ENCODE peak calls at places on chromosomes 16 and 17, in eight cellular contexts. One of them, this sample, is unnamed.

GRCh38 chr17:16215965-16216316 is 607 bp upstream of the NCOR1 start:
- DNase-seq in breast epithelium: no peak
- DNase-seq in spleen: no peak
- DNase-seq in heart left ventricle: no peak
- DNase-seq in ovary: no peak
- DNase-seq in A549: no peak
- DNase-seq in sigmoid colon: no peak
- DNase-seq in H1: no peak
- DNase-seq in this sample: no peak

GRCh38 chr17:27226611-27227234 is 67.2 kb upstream of the WSB1 start:
- DNase-seq in breast epithelium: no peak
- DNase-seq in spleen: no peak
- DNase-seq in heart left ventricle: no peak
- DNase-seq in ovary: no peak
- DNase-seq in A549: peak
- DNase-seq in sigmoid colon: no peak
- DNase-seq in H1: no peak
- DNase-seq in this sample: no peak

GRCh38 chr16:89114159-89114981 is 20.7 kb downstream of the ACSF3 start:
- DNase-seq in breast epithelium: no peak
- DNase-seq in spleen: peak
- DNase-seq in heart left ventricle: no peak
- DNase-seq in ovary: no peak
- DNase-seq in A549: no peak
- DNase-seq in sigmoid colon: no peak
- DNase-seq in H1: no peak
- DNase-seq in this sample: no peak

GRCh38 chr17:66522591-66523272 is 220.3 kb downstream of the PRKCA start:
- DNase-seq in breast epithelium: no peak
- DNase-seq in spleen: no peak
- DNase-seq in heart left ventricle: no peak
- DNase-seq in ovary: no peak
- DNase-seq in A549: no peak
- DNase-seq in sigmoid colon: no peak
- DNase-seq in H1: no peak
- DNase-seq in this sample: no peak

GRCh38 chr17:688100-688989 is 26.3 kb downstream of the VPS53 start:
- DNase-seq in breast epithelium: no peak
- DNase-seq in spleen: no peak
- DNase-seq in heart left ventricle: no peak
- DNase-seq in ovary: no peak
- DNase-seq in A549: peak
- DNase-seq in sigmoid colon: no peak
- DNase-seq in H1: no peak
- DNase-seq in this sample: no peak

GRCh38 chr17:58120195-58120822 is 27.9 kb upstream of the OR4D1 start:
- DNase-seq in breast epithelium: no peak
- DNase-seq in spleen: no peak
- DNase-seq in heart left ventricle: peak
- DNase-seq in ovary: peak
- DNase-seq in A549: peak
- DNase-seq in sigmoid colon: no peak
- DNase-seq in H1: no peak
- DNase-seq in this sample: peak

GRCh38 chr16:12096162-12096781 is 119.7 kb downstream of the SNX29 start:
- DNase-seq in breast epithelium: peak
- DNase-seq in spleen: peak
- DNase-seq in heart left ventricle: no peak
- DNase-seq in ovary: peak
- DNase-seq in A549: no peak
- DNase-seq in sigmoid colon: no peak
- DNase-seq in H1: no peak
- DNase-seq in this sample: no peak

GRCh38 chr17:7023576-7024401 is 939 bp downstream of the BCL6B start:
- DNase-seq in breast epithelium: peak
- DNase-seq in spleen: peak
- DNase-seq in heart left ventricle: peak
- DNase-seq in ovary: peak
- DNase-seq in A549: peak
- DNase-seq in sigmoid colon: peak
- DNase-seq in H1: peak
- DNase-seq in this sample: peak

GRCh38 chr16:1923299-1924034 is 5.3 kb upstream of the HS3ST6 start:
- DNase-seq in breast epithelium: no peak
- DNase-seq in spleen: no peak
- DNase-seq in heart left ventricle: no peak
- DNase-seq in ovary: no peak
- DNase-seq in A549: peak
- DNase-seq in sigmoid colon: no peak
- DNase-seq in H1: peak
- DNase-seq in this sample: peak

GRCh38 chr16:2156849-2157224 is 1.3 kb downstream of the TRAF7 start:
- DNase-seq in breast epithelium: no peak
- DNase-seq in spleen: no peak
- DNase-seq in heart left ventricle: no peak
- DNase-seq in ovary: no peak
- DNase-seq in A549: no peak
- DNase-seq in sigmoid colon: no peak
- DNase-seq in H1: no peak
- DNase-seq in this sample: no peak

GRCh38 chr17:64504769-64505319 is 1.2 kb downstream of the DDX5 start:
- DNase-seq in breast epithelium: no peak
- DNase-seq in spleen: no peak
- DNase-seq in heart left ventricle: no peak
- DNase-seq in ovary: peak
- DNase-seq in A549: peak
- DNase-seq in sigmoid colon: no peak
- DNase-seq in H1: no peak
- DNase-seq in this sample: no peak

GRCh38 chr16:65038125-65038524 is 83.7 kb downstream of the CDH11 start:
- DNase-seq in breast epithelium: no peak
- DNase-seq in spleen: no peak
- DNase-seq in heart left ventricle: no peak
- DNase-seq in ovary: no peak
- DNase-seq in A549: no peak
- DNase-seq in sigmoid colon: no peak
- DNase-seq in H1: no peak
- DNase-seq in this sample: no peak

GRCh38 chr17:78403822-78404221 is 25.4 kb downstream of the PGS1 start:
- DNase-seq in breast epithelium: no peak
- DNase-seq in spleen: no peak
- DNase-seq in heart left ventricle: no peak
- DNase-seq in ovary: no peak
- DNase-seq in A549: no peak
- DNase-seq in sigmoid colon: no peak
- DNase-seq in H1: no peak
- DNase-seq in this sample: no peak

GRCh38 chr17:80852476-80853015 is 139.1 kb upstream of the CHMP6 start:
- DNase-seq in breast epithelium: no peak
- DNase-seq in spleen: peak
- DNase-seq in heart left ventricle: no peak
- DNase-seq in ovary: no peak
- DNase-seq in A549: no peak
- DNase-seq in sigmoid colon: peak
- DNase-seq in H1: no peak
- DNase-seq in this sample: no peak
- H3K4me3 ChIP-seq in breast epithelium: no peak
- H3K4me3 ChIP-seq in spleen: no peak
- H3K4me3 ChIP-seq in heart left ventricle: no peak
- H3K4me3 ChIP-seq in ovary: no peak
- H3K4me3 ChIP-seq in A549: no peak
- H3K4me3 ChIP-seq in sigmoid colon: no peak
- H3K4me3 ChIP-seq in H1: no peak
- H3K4me3 ChIP-seq in this sample: no peak

DNA sequence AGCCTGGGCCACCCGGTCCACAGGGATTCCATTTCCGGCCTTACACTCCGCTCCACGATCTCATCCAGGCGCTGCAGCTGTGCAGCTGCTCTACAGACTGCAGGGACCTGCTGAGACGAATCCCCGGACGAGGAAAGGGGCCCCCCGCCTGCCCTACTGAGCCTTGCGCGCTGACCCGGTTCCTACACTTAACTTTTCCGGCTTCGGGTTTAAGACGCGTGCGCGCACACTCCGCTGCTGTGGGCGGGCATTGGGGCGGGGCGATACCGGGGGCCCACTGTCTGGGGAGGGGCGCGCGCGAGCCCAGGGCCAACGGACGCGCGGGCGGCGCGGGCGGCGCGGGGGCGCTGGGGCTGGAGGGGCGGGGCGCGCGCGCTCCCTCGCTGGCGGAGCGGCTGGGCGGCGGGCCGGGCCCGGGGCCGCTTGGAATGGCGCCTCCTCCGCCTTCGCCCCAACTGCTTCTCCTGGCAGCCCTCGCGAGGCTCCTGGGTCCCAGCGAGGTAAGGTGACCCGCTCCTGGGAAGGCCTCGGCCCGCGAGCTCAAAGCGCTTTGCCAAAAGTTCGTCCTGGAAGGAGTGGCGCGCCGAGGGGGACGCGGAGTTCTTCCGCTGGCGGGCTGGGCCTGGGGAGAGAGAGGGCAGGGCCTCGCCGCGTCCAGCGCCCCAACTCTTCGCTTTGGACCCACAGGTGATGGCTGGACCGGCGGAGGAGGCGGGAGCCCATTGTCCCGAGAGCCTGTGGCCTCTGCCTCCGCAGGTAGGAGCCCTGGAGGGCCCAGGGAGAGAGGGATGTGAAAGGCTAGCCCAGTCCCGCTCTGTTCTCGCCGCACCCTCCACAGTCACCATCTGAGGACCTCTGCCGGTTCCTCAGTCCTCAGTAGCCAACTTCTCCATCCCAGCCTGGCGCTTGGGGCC is at the start of gene TP53I13:
- DNase-seq in breast epithelium: peak
- DNase-seq in spleen: peak
- DNase-seq in heart left ventricle: peak
- DNase-seq in ovary: peak
- DNase-seq in A549: peak
- DNase-seq in sigmoid colon: peak
- DNase-seq in H1: no peak
- DNase-seq in this sample: peak
- TF ChIP-seq POLR2A in breast epithelium: peak
- TF ChIP-seq POLR2A in spleen: no peak
- TF ChIP-seq POLR2A in heart left ventricle: peak
- TF ChIP-seq POLR2A in ovary: peak
- TF ChIP-seq POLR2A in A549: peak
- TF ChIP-seq POLR2A in sigmoid colon: peak
- TF ChIP-seq POLR2A in H1: no peak
- TF ChIP-seq POLR2A in this sample: peak

DNA sequence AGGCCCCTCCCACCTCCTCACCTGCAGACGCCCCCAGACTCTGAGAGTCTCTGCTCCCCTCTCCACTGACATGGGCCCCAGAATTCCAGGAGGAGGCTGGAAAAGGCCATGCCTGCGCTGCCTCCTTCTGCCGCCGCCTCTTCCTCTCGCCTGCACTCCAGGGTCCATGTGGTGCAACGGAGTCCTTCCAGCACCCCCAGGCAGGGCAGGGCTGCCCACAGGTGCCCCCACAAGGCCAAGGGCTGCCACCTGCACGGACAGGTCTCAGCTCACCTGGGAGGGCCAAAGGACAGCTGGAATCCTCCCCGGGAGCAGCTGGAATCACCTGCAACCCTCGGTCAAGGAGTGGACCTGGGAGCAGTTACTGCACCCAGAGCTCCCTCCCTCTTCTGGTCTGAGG is 194.9 kb downstream of the RBFOX3 start:
- DNase-seq in breast epithelium: no peak
- DNase-seq in spleen: peak
- DNase-seq in heart left ventricle: no peak
- DNase-seq in ovary: no peak
- DNase-seq in A549: no peak
- DNase-seq in sigmoid colon: no peak
- DNase-seq in H1: no peak
- DNase-seq in this sample: no peak
- H3K4me3 ChIP-seq in breast epithelium: no peak
- H3K4me3 ChIP-seq in spleen: no peak
- H3K4me3 ChIP-seq in heart left ventricle: no peak
- H3K4me3 ChIP-seq in ovary: no peak
- H3K4me3 ChIP-seq in A549: no peak
- H3K4me3 ChIP-seq in sigmoid colon: no peak
- H3K4me3 ChIP-seq in H1: no peak
- H3K4me3 ChIP-seq in this sample: no peak

GRCh38 chr16:57624044-57624688 is 4.3 kb upstream of the ADGRG1 start:
- DNase-seq in breast epithelium: no peak
- DNase-seq in spleen: peak
- DNase-seq in heart left ventricle: no peak
- DNase-seq in ovary: no peak
- DNase-seq in A549: peak
- DNase-seq in sigmoid colon: no peak
- DNase-seq in H1: no peak
- DNase-seq in this sample: peak

GRCh38 chr16:57624806-57625500 is 3.5 kb upstream of the ADGRG1 start:
- DNase-seq in breast epithelium: no peak
- DNase-seq in spleen: peak
- DNase-seq in heart left ventricle: no peak
- DNase-seq in ovary: no peak
- DNase-seq in A549: no peak
- DNase-seq in sigmoid colon: no peak
- DNase-seq in H1: no peak
- DNase-seq in this sample: no peak

GRCh38 chr16:57622361-57623250 is 5.8 kb upstream of the ADGRG1 start:
- DNase-seq in breast epithelium: peak
- DNase-seq in spleen: peak
- DNase-seq in heart left ventricle: no peak
- DNase-seq in ovary: no peak
- DNase-seq in A549: peak
- DNase-seq in sigmoid colon: no peak
- DNase-seq in H1: no peak
- DNase-seq in this sample: peak

GRCh38 chr16:57621521-57622268 is 6.7 kb upstream of the ADGRG1 start:
- DNase-seq in breast epithelium: peak
- DNase-seq in spleen: peak
- DNase-seq in heart left ventricle: no peak
- DNase-seq in ovary: no peak
- DNase-seq in A549: no peak
- DNase-seq in sigmoid colon: peak
- DNase-seq in H1: no peak
- DNase-seq in this sample: peak

DNA sequence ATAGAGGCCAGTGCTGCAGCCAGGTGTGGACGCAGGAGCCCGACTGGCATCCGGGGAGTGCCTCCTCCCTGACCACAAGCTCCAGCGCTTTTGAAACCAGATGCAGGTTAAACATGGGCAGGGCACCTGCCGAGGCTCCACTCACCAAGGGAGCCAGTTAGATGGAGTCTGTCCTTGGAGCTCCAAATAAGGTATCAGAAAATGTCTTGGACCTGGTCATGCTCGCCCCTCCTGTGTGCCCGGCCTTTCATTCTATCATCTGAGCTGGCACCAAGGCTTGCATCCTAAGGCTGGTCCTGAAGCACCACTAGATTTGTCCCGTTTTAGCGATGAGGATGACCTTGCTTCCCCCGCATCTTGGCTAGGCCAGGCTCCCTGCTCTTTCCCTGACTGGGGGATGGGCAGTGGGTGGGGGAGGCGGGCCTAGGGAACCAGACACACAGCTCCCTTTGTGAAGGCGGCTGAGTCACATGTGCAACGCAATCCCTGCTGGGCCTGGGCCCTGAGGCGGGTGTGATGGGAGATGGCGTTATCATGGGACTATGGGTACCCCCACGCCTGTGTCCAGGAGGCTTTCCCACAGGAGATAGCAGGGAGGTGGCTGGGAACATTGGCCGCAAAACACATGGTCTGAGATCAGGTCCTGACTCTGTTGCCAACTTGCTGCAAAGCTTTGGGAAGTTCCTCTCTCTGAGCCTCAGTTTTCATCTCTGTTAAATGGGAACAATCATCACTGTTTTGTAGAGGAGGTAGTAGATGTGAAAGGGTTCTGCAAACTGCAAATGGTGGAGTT is 5.0 kb upstream of the ADGRG1 start:
- DNase-seq in breast epithelium: peak
- DNase-seq in spleen: peak
- DNase-seq in heart left ventricle: peak
- DNase-seq in ovary: no peak
- DNase-seq in A549: peak
- DNase-seq in sigmoid colon: peak
- DNase-seq in H1: no peak
- DNase-seq in this sample: peak
- TF ChIP-seq POLR2A in breast epithelium: no peak
- TF ChIP-seq POLR2A in spleen: no peak
- TF ChIP-seq POLR2A in heart left ventricle: no peak
- TF ChIP-seq POLR2A in ovary: no peak
- TF ChIP-seq POLR2A in A549: no peak
- TF ChIP-seq POLR2A in sigmoid colon: no peak
- TF ChIP-seq POLR2A in H1: no peak
- TF ChIP-seq POLR2A in this sample: no peak

This sample was measured in thyroid gland.